ENCODE peak calls at places on chromosomes 1 and 21, in four cellular contexts. G is HFFc6, E is mesothelial cell of epicardium, Y is A549. T is an unnamed sample.
A peak's percentile ranks its signal among the peaks of the same experiment; 100 is the strongest.

GRCh38 chr1:37795340-37796110 is 1.9 kb downstream of the MANEAL start:
- DNase-seq in G (no peak), E (peak; percentile 84), Y (no peak), T (no peak)

GRCh38 chr1:173392895-173393654 is 84.1 kb upstream of the PRDX6 start:
- DNase-seq in G (peak; percentile 89), E (no peak), Y (peak; percentile 53), T (peak; percentile 56)

GRCh38 chr1:23074012-23074411 is 54.7 kb downstream of the KDM1A start:
- DNase-seq in G (no peak), E (no peak), Y (no peak), T (no peak)

GRCh38 chr1:89633745-89634625 is 1.1 kb downstream of the LRRC8C start:
- DNase-seq in G (peak; percentile 12), E (no peak), Y (peak; percentile 29), T (no peak)

GRCh38 chr1:10816743-10817369 is 20.4 kb upstream of the CASZ1 start:
- DNase-seq in G (no peak), E (no peak), Y (no peak), T (no peak)

GRCh38 chr1:172588296-172589291 is 55.6 kb downstream of the SUCO start:
- DNase-seq in G (peak; percentile 86), E (no peak), Y (peak; percentile 30), T (no peak)

GRCh38 chr1:235749755-235750300 is 100.2 kb upstream of the GNG4 start:
- DNase-seq in G (no peak), E (no peak), Y (no peak), T (no peak)

GRCh38 chr1:14955986-14956385 is 197.6 kb upstream of the TMEM51 start:
- DNase-seq in G (no peak), E (no peak), Y (no peak), T (no peak)

GRCh38 chr1:54159733-54160316 is 7.0 kb upstream of the CDCP2 start:
- DNase-seq in G (no peak), E (no peak), Y (no peak), T (no peak)

GRCh38 chr1:51814513-51814912 is 64.0 kb downstream of the NRDC start:
- DNase-seq in G (no peak), E (no peak), Y (no peak), T (no peak)

GRCh38 chr1:233652536-233652935 is 38.6 kb downstream of the KCNK1 start:
- DNase-seq in G (no peak), E (no peak), Y (no peak), T (no peak)

GRCh38 chr21:17693801-17694200 is 81.1 kb upstream of the BTG3 start:
- DNase-seq in G (no peak), E (no peak), Y (no peak), T (no peak)

GRCh38 chr1:25770541-25771245 is 29.3 kb upstream of the SELENON start:
- DNase-seq in G (no peak), E (no peak), Y (no peak), T (no peak)

GRCh38 chr1:212692774-212693644 is 6.6 kb downstream of the BATF3 start:
- DNase-seq in G (peak; percentile 49), E (no peak), Y (no peak), T (no peak)

GRCh38 chr1:86765073-86765472 is 60.7 kb downstream of the SH3GLB1 start:
- DNase-seq in G (no peak), E (no peak), Y (no peak), T (no peak)

GRCh38 chr1:60657926-60658325 is 424.4 kb upstream of the NFIA start:
- DNase-seq in G (no peak), E (no peak), Y (no peak), T (no peak)

GRCh38 chr1:89802036-89802435 is 18.8 kb upstream of the LRRC8D start:
- DNase-seq in G (no peak), E (no peak), Y (no peak), T (no peak)

DNA sequence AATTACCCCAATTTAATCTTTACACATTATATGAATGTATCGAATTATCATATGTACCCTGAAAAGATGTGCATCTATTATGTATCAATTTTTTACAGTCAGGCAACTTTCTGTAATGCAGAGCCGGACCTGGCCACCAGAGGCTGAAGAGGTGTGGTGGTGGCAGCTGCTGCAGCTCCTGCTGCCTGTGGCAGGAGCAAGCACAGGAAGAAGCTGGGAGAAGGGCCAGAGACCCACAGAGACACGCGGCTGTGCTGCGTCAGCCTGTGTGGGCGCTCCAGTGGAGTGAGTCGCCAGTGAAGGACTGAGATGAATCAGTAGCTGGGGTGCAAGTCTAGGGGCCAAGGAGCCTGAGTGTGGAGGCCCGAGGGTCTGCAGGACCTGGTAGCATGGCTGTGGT is 74.3 kb upstream of the COG2 start:
- DNase-seq in G (no peak), E (no peak), Y (peak; percentile 29), T (no peak)
- TF ChIP-seq CTCF in G (no peak), E (no peak), Y (no peak), T (no peak)

GRCh38 chr1:205121660-205122488 is at the start of gene RBBP5:
- DNase-seq in G (peak; percentile 98), E (peak; percentile 93), Y (peak; percentile 99), T (peak; percentile 98)
- TF ChIP-seq CTCF in G (peak; percentile 79), E (no peak), Y (peak; percentile 88), T (peak; percentile 91)

DNA sequence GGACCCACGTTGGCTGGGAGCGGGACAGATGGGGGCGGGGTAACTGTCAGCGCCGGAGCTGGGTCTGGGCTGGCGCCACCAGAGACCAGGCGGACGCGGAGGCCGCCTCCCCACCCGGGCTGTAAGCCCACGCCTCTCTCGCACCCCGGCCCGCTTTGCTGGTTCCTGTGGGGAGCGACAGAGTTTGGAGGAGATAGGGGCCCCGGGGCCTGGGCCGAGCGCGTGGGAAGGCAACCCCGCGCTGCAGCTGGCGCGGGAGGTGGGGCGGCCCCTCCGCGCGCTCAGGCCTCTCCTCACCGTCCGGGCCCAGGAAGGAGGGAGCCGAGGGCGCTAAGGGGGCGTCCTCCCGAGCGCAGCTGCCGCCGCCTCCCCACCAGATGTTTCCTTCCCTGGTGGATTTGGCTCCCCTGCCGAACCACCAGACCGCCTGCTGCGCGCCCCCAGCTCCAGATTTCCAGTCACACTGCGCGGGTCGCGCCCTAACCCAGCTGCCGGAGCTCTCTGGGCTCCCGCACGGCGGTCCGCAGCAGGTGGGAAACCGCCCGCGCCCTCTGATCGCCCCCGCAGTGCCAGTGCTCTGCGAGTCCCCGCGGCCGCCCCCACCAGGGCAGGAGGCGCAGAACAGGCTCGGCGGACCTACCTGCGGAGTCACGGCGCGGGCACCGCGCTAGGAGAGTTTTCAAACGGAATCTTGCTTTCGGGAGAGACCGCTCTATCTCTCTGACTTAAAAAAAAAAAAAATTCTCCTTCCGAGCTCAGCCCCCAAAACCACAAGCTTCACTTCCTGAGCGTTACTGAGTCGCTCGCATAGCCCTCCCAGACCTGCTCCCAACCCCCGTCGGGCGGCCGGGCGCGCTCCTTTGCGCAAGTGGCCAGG is 1.1 kb downstream of the GFI1 start:
- DNase-seq in G (no peak), E (peak; percentile 66), Y (peak; percentile 53), T (no peak)
- TF ChIP-seq CTCF in G (peak; percentile 28), E (peak; percentile 12), Y (no peak), T (no peak)

GRCh38 chr1:19909392-19909791 is 14.0 kb downstream of the PLA2G2E start:
- DNase-seq in G (no peak), E (no peak), Y (no peak), T (no peak)

GRCh38 chr1:19909971-19910370 is 13.4 kb downstream of the PLA2G2E start:
- DNase-seq in G (no peak), E (no peak), Y (no peak), T (no peak)

DNA sequence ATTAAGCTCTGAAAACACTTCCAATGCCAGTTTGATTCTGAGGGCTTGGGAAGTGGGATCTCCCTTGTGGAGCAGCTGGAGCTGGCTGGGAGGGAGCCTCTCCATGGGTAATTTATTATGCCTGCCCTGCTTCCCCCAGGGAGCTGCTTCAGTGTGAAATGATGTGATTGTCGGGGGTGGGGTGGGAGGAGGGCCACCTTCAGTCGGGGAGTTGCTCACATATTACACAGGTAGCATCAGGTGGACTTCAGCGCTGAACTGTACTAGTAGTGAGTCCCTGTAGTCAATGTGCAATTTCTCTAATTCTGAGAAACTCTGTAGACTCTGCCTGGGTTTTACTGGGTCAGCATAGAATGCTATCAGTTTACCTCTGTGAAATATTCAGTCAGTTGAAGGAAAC is 12.8 kb downstream of the PLA2G2E start:
- DNase-seq in G (no peak), E (no peak), Y (no peak), T (no peak)
- TF ChIP-seq CTCF in G (no peak), E (no peak), Y (no peak), T (no peak)

GRCh38 chr21:31511258-31511657 is 148.2 kb upstream of the SOD1 start:
- DNase-seq in G (no peak), E (no peak), Y (no peak), T (no peak)
- TF ChIP-seq CTCF in G (no peak), E (no peak), Y (no peak), T (no peak)

GRCh38 chr1:115089443-115090340 is at the start of gene TSPAN2:
- DNase-seq in G (no peak), E (peak; percentile 66), Y (peak; percentile 54), T (no peak)
- TF ChIP-seq CTCF in G (peak; percentile 63), E (no peak), Y (no peak), T (peak; percentile 39)